ENCODE peak calls at places on chromosomes 6 and 20, in seven cellular contexts. One of them, this sample, is unnamed.

GRCh38 chr6:145025488-145025887 is 709.8 kb downstream of the EPM2A start:
- DNase-seq in CD8-positive, alpha-beta memory T cell: no peak
- DNase-seq in stimulated activated CD8-positive, alpha-beta memory T cell treated with anti-CD3 and anti-CD28 coated beads, Interleukin-4, amount 100 ng/mL, for 4 hours: no peak
- DNase-seq in activated naive CD4-positive, alpha-beta T cell: no peak
- DNase-seq in AG08396: no peak
- DNase-seq in astrocyte of the hippocampus: no peak
- DNase-seq in T-helper 9 cell: no peak
- DNase-seq in this sample: no peak

GRCh38 chr6:155660243-155660977 is 204.8 kb upstream of the NOX3 start:
- DNase-seq in T-helper 9 cell: no peak
- DNase-seq in activated naive CD4-positive, alpha-beta T cell: no peak
- DNase-seq in stimulated activated CD8-positive, alpha-beta memory T cell treated with anti-CD3 and anti-CD28 coated beads, Interleukin-4, amount 100 ng/mL, for 4 hours: no peak
- DNase-seq in CD8-positive, alpha-beta memory T cell: no peak
- DNase-seq in AG08396: no peak
- DNase-seq in astrocyte of the hippocampus: no peak
- DNase-seq in this sample: no peak

GRCh38 chr20:40689100-40689942 is at the start of gene MAFB:
- DNase-seq in CD8-positive, alpha-beta memory T cell: no peak
- DNase-seq in T-helper 9 cell: no peak
- DNase-seq in AG08396: peak; percentile 99
- DNase-seq in astrocyte of the hippocampus: peak; percentile 91
- DNase-seq in stimulated activated CD8-positive, alpha-beta memory T cell treated with anti-CD3 and anti-CD28 coated beads, Interleukin-4, amount 100 ng/mL, for 4 hours: no peak
- DNase-seq in activated naive CD4-positive, alpha-beta T cell: no peak
- DNase-seq in this sample: no peak

GRCh38 chr6:106974337-106974998 is at the start of gene CD24:
- DNase-seq in T-helper 9 cell: no peak
- DNase-seq in astrocyte of the hippocampus: peak; percentile 90
- DNase-seq in activated naive CD4-positive, alpha-beta T cell: no peak
- DNase-seq in CD8-positive, alpha-beta memory T cell: no peak
- DNase-seq in stimulated activated CD8-positive, alpha-beta memory T cell treated with anti-CD3 and anti-CD28 coated beads, Interleukin-4, amount 100 ng/mL, for 4 hours: no peak
- DNase-seq in AG08396: no peak
- DNase-seq in this sample: no peak

GRCh38 chr6:124961784-124962611 is at the start of gene RNF217:
- DNase-seq in CD8-positive, alpha-beta memory T cell: no peak
- DNase-seq in T-helper 9 cell: no peak
- DNase-seq in activated naive CD4-positive, alpha-beta T cell: no peak
- DNase-seq in astrocyte of the hippocampus: peak; percentile 86
- DNase-seq in AG08396: peak; percentile 70
- DNase-seq in stimulated activated CD8-positive, alpha-beta memory T cell treated with anti-CD3 and anti-CD28 coated beads, Interleukin-4, amount 100 ng/mL, for 4 hours: no peak
- DNase-seq in this sample: no peak

GRCh38 chr20:53611449-53611894 is 17.8 kb upstream of the ZNF217 start:
- DNase-seq in AG08396: peak; percentile 81
- DNase-seq in astrocyte of the hippocampus: peak; percentile 95
- DNase-seq in T-helper 9 cell: no peak
- DNase-seq in stimulated activated CD8-positive, alpha-beta memory T cell treated with anti-CD3 and anti-CD28 coated beads, Interleukin-4, amount 100 ng/mL, for 4 hours: no peak
- DNase-seq in CD8-positive, alpha-beta memory T cell: no peak
- DNase-seq in activated naive CD4-positive, alpha-beta T cell: no peak
- DNase-seq in this sample: no peak

GRCh38 chr6:85496009-85496579 is 46.2 kb downstream of the NT5E start:
- DNase-seq in T-helper 9 cell: no peak
- DNase-seq in CD8-positive, alpha-beta memory T cell: no peak
- DNase-seq in astrocyte of the hippocampus: no peak
- DNase-seq in stimulated activated CD8-positive, alpha-beta memory T cell treated with anti-CD3 and anti-CD28 coated beads, Interleukin-4, amount 100 ng/mL, for 4 hours: no peak
- DNase-seq in AG08396: no peak
- DNase-seq in activated naive CD4-positive, alpha-beta T cell: no peak
- DNase-seq in this sample: no peak

GRCh38 chr6:31952140-31952805 is 6.4 kb downstream of the CFB start:
- DNase-seq in astrocyte of the hippocampus: peak; percentile 79
- DNase-seq in CD8-positive, alpha-beta memory T cell: no peak
- DNase-seq in activated naive CD4-positive, alpha-beta T cell: no peak
- DNase-seq in T-helper 9 cell: no peak
- DNase-seq in AG08396: peak; percentile 81
- DNase-seq in stimulated activated CD8-positive, alpha-beta memory T cell treated with anti-CD3 and anti-CD28 coated beads, Interleukin-4, amount 100 ng/mL, for 4 hours: no peak
- DNase-seq in this sample: no peak

GRCh38 chr20:22578221-22579118 is 5.9 kb downstream of the FOXA2 start:
- DNase-seq in activated naive CD4-positive, alpha-beta T cell: no peak
- DNase-seq in stimulated activated CD8-positive, alpha-beta memory T cell treated with anti-CD3 and anti-CD28 coated beads, Interleukin-4, amount 100 ng/mL, for 4 hours: no peak
- DNase-seq in T-helper 9 cell: no peak
- DNase-seq in CD8-positive, alpha-beta memory T cell: no peak
- DNase-seq in astrocyte of the hippocampus: no peak
- DNase-seq in AG08396: no peak
- DNase-seq in this sample: no peak

GRCh38 chr20:36744764-36745191 is 1.1 kb downstream of the NDRG3 start:
- DNase-seq in stimulated activated CD8-positive, alpha-beta memory T cell treated with anti-CD3 and anti-CD28 coated beads, Interleukin-4, amount 100 ng/mL, for 4 hours: no peak
- DNase-seq in AG08396: peak; percentile 72
- DNase-seq in astrocyte of the hippocampus: peak; percentile 54
- DNase-seq in activated naive CD4-positive, alpha-beta T cell: no peak
- DNase-seq in T-helper 9 cell: no peak
- DNase-seq in CD8-positive, alpha-beta memory T cell: no peak
- DNase-seq in this sample: no peak

GRCh38 chr6:28707387-28708282 is 182.0 kb downstream of the GPX5 start:
- DNase-seq in T-helper 9 cell: no peak
- DNase-seq in astrocyte of the hippocampus: no peak
- DNase-seq in AG08396: no peak
- DNase-seq in activated naive CD4-positive, alpha-beta T cell: no peak
- DNase-seq in stimulated activated CD8-positive, alpha-beta memory T cell treated with anti-CD3 and anti-CD28 coated beads, Interleukin-4, amount 100 ng/mL, for 4 hours: no peak
- DNase-seq in CD8-positive, alpha-beta memory T cell: no peak
- DNase-seq in this sample: no peak

GRCh38 chr6:14883921-14884320 is 361.9 kb upstream of the JARID2 start:
- DNase-seq in activated naive CD4-positive, alpha-beta T cell: no peak
- DNase-seq in CD8-positive, alpha-beta memory T cell: no peak
- DNase-seq in stimulated activated CD8-positive, alpha-beta memory T cell treated with anti-CD3 and anti-CD28 coated beads, Interleukin-4, amount 100 ng/mL, for 4 hours: no peak
- DNase-seq in T-helper 9 cell: no peak
- DNase-seq in AG08396: peak; percentile 37
- DNase-seq in astrocyte of the hippocampus: no peak
- DNase-seq in this sample: no peak

GRCh38 chr6:109036588-109037320 is 57.9 kb downstream of the SESN1 start:
- DNase-seq in activated naive CD4-positive, alpha-beta T cell: no peak
- DNase-seq in AG08396: no peak
- DNase-seq in stimulated activated CD8-positive, alpha-beta memory T cell treated with anti-CD3 and anti-CD28 coated beads, Interleukin-4, amount 100 ng/mL, for 4 hours: no peak
- DNase-seq in astrocyte of the hippocampus: no peak
- DNase-seq in CD8-positive, alpha-beta memory T cell: no peak
- DNase-seq in T-helper 9 cell: no peak
- DNase-seq in this sample: no peak

GRCh38 chr20:5788385-5788895 is 38.2 kb downstream of the SHLD1 start:
- DNase-seq in T-helper 9 cell: peak; percentile 57
- DNase-seq in AG08396: peak; percentile 77
- DNase-seq in CD8-positive, alpha-beta memory T cell: peak; percentile 84
- DNase-seq in astrocyte of the hippocampus: peak; percentile 87
- DNase-seq in stimulated activated CD8-positive, alpha-beta memory T cell treated with anti-CD3 and anti-CD28 coated beads, Interleukin-4, amount 100 ng/mL, for 4 hours: peak; percentile 49
- DNase-seq in activated naive CD4-positive, alpha-beta T cell: peak; percentile 2
- DNase-seq in this sample: peak; percentile 71

GRCh38 chr6:8070718-8071117 is 6.5 kb upstream of the BLOC1S5 start:
- DNase-seq in activated naive CD4-positive, alpha-beta T cell: no peak
- DNase-seq in T-helper 9 cell: no peak
- DNase-seq in CD8-positive, alpha-beta memory T cell: no peak
- DNase-seq in stimulated activated CD8-positive, alpha-beta memory T cell treated with anti-CD3 and anti-CD28 coated beads, Interleukin-4, amount 100 ng/mL, for 4 hours: no peak
- DNase-seq in AG08396: no peak
- DNase-seq in astrocyte of the hippocampus: no peak
- DNase-seq in this sample: no peak

GRCh38 chr6:26553264-26553738 is 15.1 kb downstream of the HMGN4 start:
- DNase-seq in stimulated activated CD8-positive, alpha-beta memory T cell treated with anti-CD3 and anti-CD28 coated beads, Interleukin-4, amount 100 ng/mL, for 4 hours: peak; percentile 65
- DNase-seq in astrocyte of the hippocampus: peak; percentile 81
- DNase-seq in CD8-positive, alpha-beta memory T cell: peak; percentile 81
- DNase-seq in AG08396: peak; percentile 64
- DNase-seq in activated naive CD4-positive, alpha-beta T cell: peak; percentile 38
- DNase-seq in T-helper 9 cell: peak; percentile 61
- DNase-seq in this sample: peak; percentile 35

GRCh38 chr6:22657341-22657985 is 88.1 kb downstream of the HDGFL1 start:
- DNase-seq in CD8-positive, alpha-beta memory T cell: no peak
- DNase-seq in AG08396: no peak
- DNase-seq in stimulated activated CD8-positive, alpha-beta memory T cell treated with anti-CD3 and anti-CD28 coated beads, Interleukin-4, amount 100 ng/mL, for 4 hours: no peak
- DNase-seq in activated naive CD4-positive, alpha-beta T cell: no peak
- DNase-seq in astrocyte of the hippocampus: peak; percentile 53
- DNase-seq in T-helper 9 cell: no peak
- DNase-seq in this sample: no peak

GRCh38 chr6:155171109-155171746 is 92.6 kb upstream of the CLDN20 start:
- DNase-seq in AG08396: peak; percentile 67
- DNase-seq in activated naive CD4-positive, alpha-beta T cell: peak; percentile 34
- DNase-seq in stimulated activated CD8-positive, alpha-beta memory T cell treated with anti-CD3 and anti-CD28 coated beads, Interleukin-4, amount 100 ng/mL, for 4 hours: peak; percentile 53
- DNase-seq in T-helper 9 cell: peak; percentile 53
- DNase-seq in astrocyte of the hippocampus: peak; percentile 91
- DNase-seq in CD8-positive, alpha-beta memory T cell: peak; percentile 89
- DNase-seq in this sample: peak; percentile 42

GRCh38 chr20:62437985-62438384 is 10.6 kb upstream of the RBBP8NL start:
- DNase-seq in AG08396: no peak
- DNase-seq in astrocyte of the hippocampus: no peak
- DNase-seq in activated naive CD4-positive, alpha-beta T cell: no peak
- DNase-seq in T-helper 9 cell: no peak
- DNase-seq in CD8-positive, alpha-beta memory T cell: no peak
- DNase-seq in stimulated activated CD8-positive, alpha-beta memory T cell treated with anti-CD3 and anti-CD28 coated beads, Interleukin-4, amount 100 ng/mL, for 4 hours: no peak
- DNase-seq in this sample: no peak

GRCh38 chr6:25138024-25138696 is 141.0 kb upstream of the CARMIL1 start:
- DNase-seq in astrocyte of the hippocampus: peak; percentile 31
- DNase-seq in stimulated activated CD8-positive, alpha-beta memory T cell treated with anti-CD3 and anti-CD28 coated beads, Interleukin-4, amount 100 ng/mL, for 4 hours: peak; percentile 29
- DNase-seq in T-helper 9 cell: peak; percentile 21
- DNase-seq in AG08396: peak; percentile 77
- DNase-seq in CD8-positive, alpha-beta memory T cell: peak; percentile 71
- DNase-seq in activated naive CD4-positive, alpha-beta T cell: no peak
- DNase-seq in this sample: peak; percentile 30

GRCh38 chr6:36853325-36853724 is 14.1 kb upstream of the CPNE5 start:
- DNase-seq in stimulated activated CD8-positive, alpha-beta memory T cell treated with anti-CD3 and anti-CD28 coated beads, Interleukin-4, amount 100 ng/mL, for 4 hours: no peak
- DNase-seq in AG08396: peak; percentile 73
- DNase-seq in T-helper 9 cell: no peak
- DNase-seq in CD8-positive, alpha-beta memory T cell: no peak
- DNase-seq in astrocyte of the hippocampus: peak; percentile 74
- DNase-seq in activated naive CD4-positive, alpha-beta T cell: no peak
- DNase-seq in this sample: no peak